ENCODE peak calls at places on chromosomes 2 and 18, in ten cellular contexts. One of them, this sample, is unnamed.
A peak's percentile ranks its signal among the peaks of the same experiment; 100 is the strongest.

GRCh38 chr2:96452054-96452453 is 53.1 kb downstream of the NEURL3 start:
- DNase-seq in endothelial cell of umbilical vein: no peak
- DNase-seq in keratinocyte: no peak
- DNase-seq in endodermal cell: no peak
- DNase-seq in fibroblast of lung: no peak
- DNase-seq in NT2/D1: no peak
- DNase-seq in GM23248: no peak
- DNase-seq in neuronal stem cell: no peak
- DNase-seq in neural progenitor cell: no peak
- DNase-seq in mammary epithelial cell: no peak
- DNase-seq in this sample: no peak

GRCh38 chr2:42924436-42924897 is 132.1 kb upstream of the HAAO start:
- DNase-seq in keratinocyte: no peak
- DNase-seq in neuronal stem cell: no peak
- DNase-seq in NT2/D1: no peak
- DNase-seq in neural progenitor cell: no peak
- DNase-seq in endodermal cell: no peak
- DNase-seq in GM23248: no peak
- DNase-seq in endothelial cell of umbilical vein: peak; percentile 88
- DNase-seq in fibroblast of lung: no peak
- DNase-seq in mammary epithelial cell: peak; percentile 48
- DNase-seq in this sample: no peak

GRCh38 chr18:31343454-31343853 is 25.5 kb downstream of the DSG1 start:
- DNase-seq in mammary epithelial cell: no peak
- DNase-seq in fibroblast of lung: no peak
- DNase-seq in neural progenitor cell: no peak
- DNase-seq in neuronal stem cell: no peak
- DNase-seq in GM23248: no peak
- DNase-seq in endodermal cell: no peak
- DNase-seq in keratinocyte: no peak
- DNase-seq in NT2/D1: no peak
- DNase-seq in endothelial cell of umbilical vein: no peak
- DNase-seq in this sample: no peak

GRCh38 chr2:177682768-177683472 is 290.3 kb downstream of the AGPS start:
- DNase-seq in endothelial cell of umbilical vein: no peak
- DNase-seq in fibroblast of lung: no peak
- DNase-seq in neural progenitor cell: no peak
- DNase-seq in neuronal stem cell: no peak
- DNase-seq in endodermal cell: no peak
- DNase-seq in GM23248: no peak
- DNase-seq in mammary epithelial cell: no peak
- DNase-seq in keratinocyte: no peak
- DNase-seq in NT2/D1: no peak
- DNase-seq in this sample: no peak

GRCh38 chr2:47088371-47089082 is 66.6 kb downstream of the STPG4 start:
- DNase-seq in neuronal stem cell: no peak
- DNase-seq in NT2/D1: no peak
- DNase-seq in neural progenitor cell: no peak
- DNase-seq in keratinocyte: no peak
- DNase-seq in fibroblast of lung: peak; percentile 67
- DNase-seq in endodermal cell: peak; percentile 78
- DNase-seq in mammary epithelial cell: peak; percentile 18
- DNase-seq in endothelial cell of umbilical vein: peak; percentile 95
- DNase-seq in GM23248: no peak
- DNase-seq in this sample: no peak

GRCh38 chr2:182616471-182617393 is 99.3 kb upstream of the DNAJC10 start:
- DNase-seq in neuronal stem cell: no peak
- DNase-seq in fibroblast of lung: peak; percentile 90
- DNase-seq in mammary epithelial cell: no peak
- DNase-seq in GM23248: peak; percentile 92
- DNase-seq in neural progenitor cell: no peak
- DNase-seq in endothelial cell of umbilical vein: peak; percentile 96
- DNase-seq in endodermal cell: no peak
- DNase-seq in keratinocyte: no peak
- DNase-seq in NT2/D1: no peak
- DNase-seq in this sample: peak; percentile 31

GRCh38 chr18:5295231-5295920 is at the start of gene ZBTB14:
- DNase-seq in mammary epithelial cell: peak; percentile 35
- DNase-seq in endothelial cell of umbilical vein: no peak
- DNase-seq in GM23248: peak; percentile 86
- DNase-seq in NT2/D1: peak; percentile 25
- DNase-seq in neuronal stem cell: peak; percentile 65
- DNase-seq in endodermal cell: peak; percentile 79
- DNase-seq in neural progenitor cell: peak; percentile 88
- DNase-seq in fibroblast of lung: peak; percentile 58
- DNase-seq in keratinocyte: no peak
- DNase-seq in this sample: peak; percentile 88

GRCh38 chr2:8976419-8976818 is 27.1 kb downstream of the MBOAT2 start:
- DNase-seq in GM23248: no peak
- DNase-seq in endothelial cell of umbilical vein: peak; percentile 10
- DNase-seq in mammary epithelial cell: no peak
- DNase-seq in neuronal stem cell: no peak
- DNase-seq in keratinocyte: no peak
- DNase-seq in neural progenitor cell: no peak
- DNase-seq in endodermal cell: no peak
- DNase-seq in NT2/D1: no peak
- DNase-seq in fibroblast of lung: no peak
- DNase-seq in this sample: no peak

GRCh38 chr18:2905802-2906521 is 59.2 kb downstream of the EMILIN2 start:
- DNase-seq in endodermal cell: peak; percentile 77
- DNase-seq in fibroblast of lung: peak; percentile 43
- DNase-seq in mammary epithelial cell: no peak
- DNase-seq in keratinocyte: no peak
- DNase-seq in neural progenitor cell: peak; percentile 46
- DNase-seq in neuronal stem cell: no peak
- DNase-seq in endothelial cell of umbilical vein: peak; percentile 46
- DNase-seq in GM23248: peak; percentile 69
- DNase-seq in NT2/D1: no peak
- DNase-seq in this sample: no peak

GRCh38 chr2:174138161-174138560 is 110.2 kb downstream of the OLA1 start:
- DNase-seq in endothelial cell of umbilical vein: peak; percentile 64
- DNase-seq in mammary epithelial cell: no peak
- DNase-seq in GM23248: peak; percentile 7
- DNase-seq in fibroblast of lung: no peak
- DNase-seq in neuronal stem cell: no peak
- DNase-seq in neural progenitor cell: no peak
- DNase-seq in keratinocyte: no peak
- DNase-seq in endodermal cell: peak; percentile 53
- DNase-seq in NT2/D1: no peak
- DNase-seq in this sample: no peak

GRCh38 chr2:170573660-170574059 is 141.5 kb upstream of the SP5 start:
- DNase-seq in GM23248: no peak
- DNase-seq in mammary epithelial cell: no peak
- DNase-seq in neural progenitor cell: no peak
- DNase-seq in keratinocyte: no peak
- DNase-seq in fibroblast of lung: no peak
- DNase-seq in neuronal stem cell: no peak
- DNase-seq in endodermal cell: no peak
- DNase-seq in endothelial cell of umbilical vein: no peak
- DNase-seq in NT2/D1: no peak
- DNase-seq in this sample: no peak

GRCh38 chr2:179332903-179333302 is 68.3 kb upstream of the SESTD1 start:
- DNase-seq in keratinocyte: no peak
- DNase-seq in GM23248: peak; percentile 69
- DNase-seq in mammary epithelial cell: peak; percentile 55
- DNase-seq in neural progenitor cell: no peak
- DNase-seq in endodermal cell: no peak
- DNase-seq in neuronal stem cell: no peak
- DNase-seq in endothelial cell of umbilical vein: peak; percentile 50
- DNase-seq in fibroblast of lung: peak; percentile 79
- DNase-seq in NT2/D1: no peak
- DNase-seq in this sample: peak; percentile 45

GRCh38 chr2:138676654-138677053 is 103.5 kb downstream of the NXPH2 start:
- DNase-seq in endodermal cell: no peak
- DNase-seq in mammary epithelial cell: peak; percentile 90
- DNase-seq in endothelial cell of umbilical vein: no peak
- DNase-seq in NT2/D1: no peak
- DNase-seq in keratinocyte: peak; percentile 50
- DNase-seq in fibroblast of lung: no peak
- DNase-seq in neural progenitor cell: no peak
- DNase-seq in GM23248: no peak
- DNase-seq in neuronal stem cell: no peak
- DNase-seq in this sample: no peak

GRCh38 chr2:117820444-117820843 is 6.0 kb downstream of the DDX18 start:
- DNase-seq in fibroblast of lung: no peak
- DNase-seq in neural progenitor cell: no peak
- DNase-seq in neuronal stem cell: no peak
- DNase-seq in mammary epithelial cell: no peak
- DNase-seq in endodermal cell: no peak
- DNase-seq in GM23248: no peak
- DNase-seq in endothelial cell of umbilical vein: no peak
- DNase-seq in keratinocyte: no peak
- DNase-seq in NT2/D1: no peak
- DNase-seq in this sample: no peak

GRCh38 chr18:75101916-75102315 is 107.0 kb downstream of the PTGR3 start:
- DNase-seq in keratinocyte: no peak
- DNase-seq in fibroblast of lung: no peak
- DNase-seq in GM23248: no peak
- DNase-seq in NT2/D1: no peak
- DNase-seq in endothelial cell of umbilical vein: no peak
- DNase-seq in neural progenitor cell: no peak
- DNase-seq in endodermal cell: no peak
- DNase-seq in neuronal stem cell: no peak
- DNase-seq in mammary epithelial cell: no peak
- DNase-seq in this sample: no peak

GRCh38 chr2:58215429-58215828 is 25.7 kb downstream of the FANCL start:
- DNase-seq in neural progenitor cell: no peak
- DNase-seq in neuronal stem cell: no peak
- DNase-seq in NT2/D1: no peak
- DNase-seq in keratinocyte: no peak
- DNase-seq in GM23248: no peak
- DNase-seq in mammary epithelial cell: no peak
- DNase-seq in fibroblast of lung: peak; percentile 33
- DNase-seq in endothelial cell of umbilical vein: peak; percentile 70
- DNase-seq in endodermal cell: no peak
- DNase-seq in this sample: no peak

GRCh38 chr2:162926907-162927306 is 88.3 kb upstream of the KCNH7 start:
- DNase-seq in endodermal cell: no peak
- DNase-seq in neuronal stem cell: no peak
- DNase-seq in keratinocyte: no peak
- DNase-seq in GM23248: peak; percentile 50
- DNase-seq in NT2/D1: no peak
- DNase-seq in fibroblast of lung: peak; percentile 84
- DNase-seq in endothelial cell of umbilical vein: no peak
- DNase-seq in neural progenitor cell: no peak
- DNase-seq in mammary epithelial cell: no peak
- DNase-seq in this sample: no peak

GRCh38 chr2:233074106-233074505 is 14.0 kb downstream of the INPP5D start:
- DNase-seq in endodermal cell: peak; percentile 57
- DNase-seq in mammary epithelial cell: no peak
- DNase-seq in neuronal stem cell: no peak
- DNase-seq in fibroblast of lung: no peak
- DNase-seq in neural progenitor cell: no peak
- DNase-seq in NT2/D1: no peak
- DNase-seq in GM23248: no peak
- DNase-seq in endothelial cell of umbilical vein: no peak
- DNase-seq in keratinocyte: no peak
- DNase-seq in this sample: no peak
- H3K9ac ChIP-seq in endodermal cell: no peak overlapping the region
- H3K9ac ChIP-seq in mammary epithelial cell: no peak overlapping the region
- H3K9ac ChIP-seq in neuronal stem cell: no peak overlapping the region
- H3K9ac ChIP-seq in fibroblast of lung: no peak overlapping the region
- H3K9ac ChIP-seq in neural progenitor cell: no peak overlapping the region
- H3K9ac ChIP-seq in NT2/D1: no peak overlapping the region
- H3K9ac ChIP-seq in GM23248: no peak overlapping the region
- H3K9ac ChIP-seq in endothelial cell of umbilical vein: no peak overlapping the region
- H3K9ac ChIP-seq in keratinocyte: no peak overlapping the region
- H3K9ac ChIP-seq in this sample: no peak overlapping the region

GRCh38 chr2:189281151-189281550 is 101.6 kb upstream of the COL5A2 start:
- DNase-seq in NT2/D1: no peak
- DNase-seq in GM23248: no peak
- DNase-seq in neuronal stem cell: no peak
- DNase-seq in mammary epithelial cell: no peak
- DNase-seq in endodermal cell: no peak
- DNase-seq in endothelial cell of umbilical vein: no peak
- DNase-seq in keratinocyte: no peak
- DNase-seq in neural progenitor cell: no peak
- DNase-seq in fibroblast of lung: peak; percentile 48
- DNase-seq in this sample: no peak

GRCh38 chr2:189287982-189288494 is 108.5 kb upstream of the COL5A2 start:
- DNase-seq in mammary epithelial cell: peak; percentile 95
- DNase-seq in endodermal cell: no peak
- DNase-seq in keratinocyte: peak; percentile 69
- DNase-seq in neuronal stem cell: peak; percentile 56
- DNase-seq in endothelial cell of umbilical vein: peak; percentile 82
- DNase-seq in fibroblast of lung: peak; percentile 88
- DNase-seq in neural progenitor cell: peak; percentile 72
- DNase-seq in NT2/D1: peak; percentile 39
- DNase-seq in GM23248: peak; percentile 87
- DNase-seq in this sample: peak; percentile 89

GRCh38 chr2:189287363-189287762 is 107.8 kb upstream of the COL5A2 start:
- DNase-seq in neuronal stem cell: no peak
- DNase-seq in fibroblast of lung: no peak
- DNase-seq in GM23248: no peak
- DNase-seq in neural progenitor cell: no peak
- DNase-seq in NT2/D1: no peak
- DNase-seq in endothelial cell of umbilical vein: no peak
- DNase-seq in keratinocyte: no peak
- DNase-seq in endodermal cell: no peak
- DNase-seq in mammary epithelial cell: no peak
- DNase-seq in this sample: no peak

GRCh38 chr2:189285351-189285750 is 105.8 kb upstream of the COL5A2 start:
- DNase-seq in mammary epithelial cell: no peak
- DNase-seq in fibroblast of lung: peak; percentile 49
- DNase-seq in endodermal cell: no peak
- DNase-seq in endothelial cell of umbilical vein: no peak
- DNase-seq in neuronal stem cell: no peak
- DNase-seq in neural progenitor cell: no peak
- DNase-seq in GM23248: peak; percentile 24
- DNase-seq in NT2/D1: no peak
- DNase-seq in keratinocyte: no peak
- DNase-seq in this sample: peak; percentile 49

GRCh38 chr2:189285962-189286648 is 106.5 kb upstream of the COL5A2 start:
- DNase-seq in GM23248: peak; percentile 94
- DNase-seq in neural progenitor cell: no peak
- DNase-seq in fibroblast of lung: peak; percentile 98
- DNase-seq in neuronal stem cell: no peak
- DNase-seq in endodermal cell: no peak
- DNase-seq in mammary epithelial cell: peak; percentile 85
- DNase-seq in NT2/D1: no peak
- DNase-seq in keratinocyte: no peak
- DNase-seq in endothelial cell of umbilical vein: peak; percentile 75
- DNase-seq in this sample: peak; percentile 96
- H3K4me3 ChIP-seq in GM23248: peak overlapping the region; percentile 38
- H3K4me3 ChIP-seq in neural progenitor cell: no peak overlapping the region
- H3K4me3 ChIP-seq in fibroblast of lung: no peak overlapping the region
- H3K4me3 ChIP-seq in neuronal stem cell: no peak overlapping the region
- H3K4me3 ChIP-seq in endodermal cell: no peak overlapping the region
- H3K4me3 ChIP-seq in mammary epithelial cell: no peak overlapping the region
- H3K4me3 ChIP-seq in NT2/D1: no peak overlapping the region
- H3K4me3 ChIP-seq in keratinocyte: no peak overlapping the region
- H3K4me3 ChIP-seq in endothelial cell of umbilical vein: no peak overlapping the region
- H3K4me3 ChIP-seq in this sample: peak overlapping the region; percentile 58

GRCh38 chr2:134173338-134174016 is 80.4 kb upstream of the MGAT5 start:
- DNase-seq in endodermal cell: no peak
- DNase-seq in mammary epithelial cell: no peak
- DNase-seq in fibroblast of lung: no peak
- DNase-seq in NT2/D1: no peak
- DNase-seq in GM23248: no peak
- DNase-seq in neuronal stem cell: no peak
- DNase-seq in keratinocyte: peak; percentile 83
- DNase-seq in endothelial cell of umbilical vein: no peak
- DNase-seq in neural progenitor cell: no peak
- DNase-seq in this sample: no peak
- H3K36me3 ChIP-seq in endodermal cell: no peaks in the 10 kb centered on the region
- H3K36me3 ChIP-seq in mammary epithelial cell: no peaks in the 10 kb centered on the region
- H3K36me3 ChIP-seq in fibroblast of lung: peaks cover 2% of the 10 kb centered on the region
- H3K36me3 ChIP-seq in NT2/D1: no peaks in the 10 kb centered on the region
- H3K36me3 ChIP-seq in GM23248: no peaks in the 10 kb centered on the region
- H3K36me3 ChIP-seq in neuronal stem cell: no peaks in the 10 kb centered on the region
- H3K36me3 ChIP-seq in keratinocyte: no peaks in the 10 kb centered on the region
- H3K36me3 ChIP-seq in endothelial cell of umbilical vein: no peaks in the 10 kb centered on the region
- H3K36me3 ChIP-seq in neural progenitor cell: no peaks in the 10 kb centered on the region
- H3K36me3 ChIP-seq in this sample: no peaks in the 10 kb centered on the region

GRCh38 chr2:17171446-17172049 is 346.7 kb downstream of the RAD51AP2 start:
- DNase-seq in neural progenitor cell: peak; percentile 66
- DNase-seq in NT2/D1: peak; percentile 52
- DNase-seq in GM23248: peak; percentile 51
- DNase-seq in keratinocyte: no peak
- DNase-seq in endothelial cell of umbilical vein: no peak
- DNase-seq in fibroblast of lung: peak; percentile 36
- DNase-seq in neuronal stem cell: peak; percentile 36
- DNase-seq in endodermal cell: peak; percentile 89
- DNase-seq in mammary epithelial cell: peak; percentile 40
- DNase-seq in this sample: peak; percentile 78
- H3K9ac ChIP-seq in neural progenitor cell: no peak overlapping the region
- H3K9ac ChIP-seq in NT2/D1: no peak overlapping the region
- H3K9ac ChIP-seq in GM23248: no peak overlapping the region
- H3K9ac ChIP-seq in keratinocyte: no peak overlapping the region
- H3K9ac ChIP-seq in endothelial cell of umbilical vein: no peak overlapping the region
- H3K9ac ChIP-seq in fibroblast of lung: no peak overlapping the region
- H3K9ac ChIP-seq in neuronal stem cell: no peak overlapping the region
- H3K9ac ChIP-seq in endodermal cell: no peak overlapping the region
- H3K9ac ChIP-seq in mammary epithelial cell: no peak overlapping the region
- H3K9ac ChIP-seq in this sample: no peak overlapping the region